ENCODE peak calls at places on chromosome 19, in eight cellular contexts. One of them, this sample, is unnamed.

GRCh38 chr19:51783373-51783772 is 11.6 kb upstream of the FPR3 start:
- DNase-seq in CD4-positive, CD25-positive, alpha-beta regulatory T cell: no peak
- DNase-seq in adrenal gland: no peak
- DNase-seq in GM23248: peak; percentile 46
- DNase-seq in HCT116: peak; percentile 26
- DNase-seq in OCI-LY7: peak; percentile 62
- DNase-seq in aorta: no peak
- DNase-seq in endodermal cell: peak; percentile 52
- DNase-seq in this sample: no peak

GRCh38 chr19:8569066-8569761 is 8.0 kb downstream of the MYO1F start:
- DNase-seq in CD4-positive, CD25-positive, alpha-beta regulatory T cell: peak; percentile 40
- DNase-seq in OCI-LY7: no peak
- DNase-seq in adrenal gland: no peak
- DNase-seq in HCT116: peak; percentile 49
- DNase-seq in endodermal cell: no peak
- DNase-seq in GM23248: peak; percentile 97
- DNase-seq in aorta: no peak
- DNase-seq in this sample: no peak

GRCh38 chr19:3374369-3375112 is 8.2 kb downstream of the NFIC start:
- DNase-seq in endodermal cell: no peak
- DNase-seq in OCI-LY7: no peak
- DNase-seq in aorta: peak; percentile 88
- DNase-seq in CD4-positive, CD25-positive, alpha-beta regulatory T cell: no peak
- DNase-seq in GM23248: no peak
- DNase-seq in HCT116: no peak
- DNase-seq in adrenal gland: peak; percentile 89
- DNase-seq in this sample: peak; percentile 52

GRCh38 chr19:45508931-45509691 is 1.8 kb downstream of the VASP start:
- DNase-seq in OCI-LY7: peak; percentile 75
- DNase-seq in HCT116: no peak
- DNase-seq in endodermal cell: peak; percentile 93
- DNase-seq in aorta: peak; percentile 94
- DNase-seq in CD4-positive, CD25-positive, alpha-beta regulatory T cell: no peak
- DNase-seq in GM23248: peak; percentile 69
- DNase-seq in adrenal gland: peak; percentile 79
- DNase-seq in this sample: no peak

GRCh38 chr19:2199215-2199614 is 35.5 kb downstream of the DOT1L start:
- DNase-seq in aorta: no peak
- DNase-seq in CD4-positive, CD25-positive, alpha-beta regulatory T cell: no peak
- DNase-seq in adrenal gland: no peak
- DNase-seq in GM23248: no peak
- DNase-seq in HCT116: no peak
- DNase-seq in OCI-LY7: no peak
- DNase-seq in endodermal cell: peak; percentile 89
- DNase-seq in this sample: no peak

GRCh38 chr19:42279148-42279901 is 10.3 kb downstream of the CIC start:
- DNase-seq in CD4-positive, CD25-positive, alpha-beta regulatory T cell: no peak
- DNase-seq in endodermal cell: no peak
- DNase-seq in GM23248: peak; percentile 48
- DNase-seq in aorta: no peak
- DNase-seq in HCT116: no peak
- DNase-seq in adrenal gland: no peak
- DNase-seq in OCI-LY7: no peak
- DNase-seq in this sample: no peak

GRCh38 chr19:33879818-33880575 is 83.3 kb downstream of the KCTD15 start:
- DNase-seq in adrenal gland: no peak
- DNase-seq in OCI-LY7: no peak
- DNase-seq in GM23248: no peak
- DNase-seq in aorta: peak; percentile 71
- DNase-seq in HCT116: no peak
- DNase-seq in CD4-positive, CD25-positive, alpha-beta regulatory T cell: no peak
- DNase-seq in endodermal cell: peak; percentile 63
- DNase-seq in this sample: no peak

GRCh38 chr19:4759388-4760284 is 31.9 kb upstream of the FEM1A start:
- DNase-seq in GM23248: peak; percentile 92
- DNase-seq in aorta: peak; percentile 94
- DNase-seq in endodermal cell: peak; percentile 98
- DNase-seq in adrenal gland: peak; percentile 92
- DNase-seq in CD4-positive, CD25-positive, alpha-beta regulatory T cell: peak; percentile 44
- DNase-seq in HCT116: peak; percentile 78
- DNase-seq in OCI-LY7: peak; percentile 55
- DNase-seq in this sample: peak; percentile 80

GRCh38 chr19:11856568-11857264 is 8.2 kb downstream of the ZNF439 start:
- DNase-seq in CD4-positive, CD25-positive, alpha-beta regulatory T cell: no peak
- DNase-seq in aorta: no peak
- DNase-seq in endodermal cell: no peak
- DNase-seq in adrenal gland: no peak
- DNase-seq in GM23248: no peak
- DNase-seq in OCI-LY7: no peak
- DNase-seq in HCT116: no peak
- DNase-seq in this sample: no peak

GRCh38 chr19:12995596-12996541 is 594 bp downstream of the NFIX start:
- DNase-seq in HCT116: no peak
- DNase-seq in adrenal gland: no peak
- DNase-seq in aorta: peak; percentile 84
- DNase-seq in endodermal cell: no peak
- DNase-seq in OCI-LY7: no peak
- DNase-seq in GM23248: peak; percentile 59
- DNase-seq in CD4-positive, CD25-positive, alpha-beta regulatory T cell: no peak
- DNase-seq in this sample: no peak

GRCh38 chr19:38617764-38618589 is at the start of gene MAP4K1:
- DNase-seq in endodermal cell: peak; percentile 69
- DNase-seq in GM23248: no peak
- DNase-seq in OCI-LY7: peak; percentile 99
- DNase-seq in HCT116: no peak
- DNase-seq in aorta: peak; percentile 76
- DNase-seq in adrenal gland: peak; percentile 37
- DNase-seq in CD4-positive, CD25-positive, alpha-beta regulatory T cell: peak; percentile 56
- DNase-seq in this sample: no peak

GRCh38 chr19:14440049-14440448 is 6.9 kb downstream of the PKN1 start:
- DNase-seq in GM23248: no peak
- DNase-seq in aorta: peak; percentile 86
- DNase-seq in CD4-positive, CD25-positive, alpha-beta regulatory T cell: peak; percentile 63
- DNase-seq in OCI-LY7: peak; percentile 88
- DNase-seq in HCT116: no peak
- DNase-seq in adrenal gland: peak; percentile 68
- DNase-seq in endodermal cell: no peak
- DNase-seq in this sample: peak; percentile 29

GRCh38 chr19:18308051-18308947 is 14.6 kb downstream of the LSM4 start:
- DNase-seq in endodermal cell: peak; percentile 33
- DNase-seq in GM23248: no peak
- DNase-seq in OCI-LY7: no peak
- DNase-seq in aorta: no peak
- DNase-seq in HCT116: no peak
- DNase-seq in adrenal gland: no peak
- DNase-seq in CD4-positive, CD25-positive, alpha-beta regulatory T cell: no peak
- DNase-seq in this sample: no peak

GRCh38 chr19:18306903-18307681 is 15.8 kb downstream of the LSM4 start:
- DNase-seq in adrenal gland: no peak
- DNase-seq in GM23248: no peak
- DNase-seq in aorta: no peak
- DNase-seq in OCI-LY7: peak; percentile 66
- DNase-seq in HCT116: no peak
- DNase-seq in CD4-positive, CD25-positive, alpha-beta regulatory T cell: no peak
- DNase-seq in endodermal cell: peak; percentile 55
- DNase-seq in this sample: no peak

GRCh38 chr19:18304496-18305312 is 18.2 kb downstream of the LSM4 start:
- DNase-seq in GM23248: peak; percentile 94
- DNase-seq in HCT116: no peak
- DNase-seq in aorta: peak; percentile 97
- DNase-seq in CD4-positive, CD25-positive, alpha-beta regulatory T cell: peak; percentile 72
- DNase-seq in adrenal gland: peak; percentile 95
- DNase-seq in endodermal cell: peak; percentile 84
- DNase-seq in OCI-LY7: peak; percentile 83
- DNase-seq in this sample: peak; percentile 79

GRCh38 chr19:18304194-18304495 is 18.7 kb downstream of the LSM4 start:
- DNase-seq in endodermal cell: no peak
- DNase-seq in adrenal gland: no peak
- DNase-seq in HCT116: no peak
- DNase-seq in OCI-LY7: peak; percentile 37
- DNase-seq in CD4-positive, CD25-positive, alpha-beta regulatory T cell: no peak
- DNase-seq in GM23248: peak; percentile 30
- DNase-seq in aorta: no peak
- DNase-seq in this sample: no peak

GRCh38 chr19:18306209-18306902 is 16.5 kb downstream of the LSM4 start:
- DNase-seq in adrenal gland: peak; percentile 44
- DNase-seq in endodermal cell: peak; percentile 38
- DNase-seq in CD4-positive, CD25-positive, alpha-beta regulatory T cell: no peak
- DNase-seq in aorta: no peak
- DNase-seq in GM23248: no peak
- DNase-seq in OCI-LY7: peak; percentile 64
- DNase-seq in HCT116: no peak
- DNase-seq in this sample: no peak
- H3K27ac ChIP-seq in adrenal gland: peak overlapping the region; percentile 90
- H3K27ac ChIP-seq in endodermal cell: peak overlapping the region; percentile 29
- H3K27ac ChIP-seq in CD4-positive, CD25-positive, alpha-beta regulatory T cell: peak overlapping the region; percentile 97
- H3K27ac ChIP-seq in aorta: peak overlapping the region; percentile 45
- H3K27ac ChIP-seq in GM23248: no peak overlapping the region
- H3K27ac ChIP-seq in OCI-LY7: peak overlapping the region; percentile 94
- H3K27ac ChIP-seq in HCT116: peak overlapping the region; percentile 97
- H3K27ac ChIP-seq in this sample: peak overlapping the region; percentile 53

GRCh38 chr19:16076154-16076957 is at the start of gene TPM4:
- DNase-seq in OCI-LY7: peak; percentile 67
- DNase-seq in endodermal cell: peak; percentile 96
- DNase-seq in GM23248: peak; percentile 97
- DNase-seq in CD4-positive, CD25-positive, alpha-beta regulatory T cell: peak; percentile 84
- DNase-seq in aorta: peak; percentile 97
- DNase-seq in adrenal gland: peak; percentile 89
- DNase-seq in HCT116: peak; percentile 72
- DNase-seq in this sample: peak; percentile 89

GRCh38 chr19:16073481-16073880 is 2.8 kb upstream of the TPM4 start:
- DNase-seq in HCT116: no peak
- DNase-seq in endodermal cell: peak; percentile 40
- DNase-seq in CD4-positive, CD25-positive, alpha-beta regulatory T cell: no peak
- DNase-seq in aorta: peak; percentile 76
- DNase-seq in OCI-LY7: no peak
- DNase-seq in adrenal gland: no peak
- DNase-seq in GM23248: no peak
- DNase-seq in this sample: no peak

GRCh38 chr19:16075430-16076153 is 703 bp upstream of the TPM4 start:
- DNase-seq in GM23248: no peak
- DNase-seq in CD4-positive, CD25-positive, alpha-beta regulatory T cell: no peak
- DNase-seq in endodermal cell: peak; percentile 54
- DNase-seq in HCT116: no peak
- DNase-seq in aorta: peak; percentile 70
- DNase-seq in adrenal gland: no peak
- DNase-seq in OCI-LY7: no peak
- DNase-seq in this sample: no peak

GRCh38 chr19:16074488-16075365 is 1.6 kb upstream of the TPM4 start:
- DNase-seq in endodermal cell: peak; percentile 45
- DNase-seq in CD4-positive, CD25-positive, alpha-beta regulatory T cell: no peak
- DNase-seq in aorta: peak; percentile 60
- DNase-seq in OCI-LY7: no peak
- DNase-seq in GM23248: no peak
- DNase-seq in HCT116: no peak
- DNase-seq in adrenal gland: no peak
- DNase-seq in this sample: no peak

GRCh38 chr19:16073988-16074387 is 2.3 kb upstream of the TPM4 start:
- DNase-seq in aorta: no peak
- DNase-seq in endodermal cell: peak; percentile 42
- DNase-seq in GM23248: no peak
- DNase-seq in OCI-LY7: peak; percentile 31
- DNase-seq in HCT116: no peak
- DNase-seq in CD4-positive, CD25-positive, alpha-beta regulatory T cell: no peak
- DNase-seq in adrenal gland: no peak
- DNase-seq in this sample: no peak
- H3K27ac ChIP-seq in aorta: no peak overlapping the region
- H3K27ac ChIP-seq in endodermal cell: no peak overlapping the region
- H3K27ac ChIP-seq in GM23248: peak overlapping the region; percentile 17
- H3K27ac ChIP-seq in OCI-LY7: peak overlapping the region; percentile 33
- H3K27ac ChIP-seq in HCT116: no peak overlapping the region
- H3K27ac ChIP-seq in CD4-positive, CD25-positive, alpha-beta regulatory T cell: peak overlapping the region; percentile 95
- H3K27ac ChIP-seq in adrenal gland: peak overlapping the region; percentile 99
- H3K27ac ChIP-seq in this sample: peak overlapping the region; percentile 27

GRCh38 chr19:36962346-36962745 is 46.2 kb downstream of the ZNF568 start:
- DNase-seq in adrenal gland: no peak
- DNase-seq in aorta: no peak
- DNase-seq in CD4-positive, CD25-positive, alpha-beta regulatory T cell: no peak
- DNase-seq in HCT116: no peak
- DNase-seq in endodermal cell: no peak
- DNase-seq in OCI-LY7: no peak
- DNase-seq in GM23248: no peak
- DNase-seq in this sample: no peak

GRCh38 chr19:36963262-36963661 is 47.1 kb downstream of the ZNF568 start:
- DNase-seq in HCT116: no peak
- DNase-seq in endodermal cell: no peak
- DNase-seq in adrenal gland: no peak
- DNase-seq in CD4-positive, CD25-positive, alpha-beta regulatory T cell: no peak
- DNase-seq in OCI-LY7: no peak
- DNase-seq in GM23248: no peak
- DNase-seq in aorta: no peak
- DNase-seq in this sample: no peak
- H3K27ac ChIP-seq in HCT116: no peak overlapping the region
- H3K27ac ChIP-seq in endodermal cell: no peak overlapping the region
- H3K27ac ChIP-seq in adrenal gland: no peak overlapping the region
- H3K27ac ChIP-seq in CD4-positive, CD25-positive, alpha-beta regulatory T cell: no peak overlapping the region
- H3K27ac ChIP-seq in OCI-LY7: no peak overlapping the region
- H3K27ac ChIP-seq in GM23248: no peak overlapping the region
- H3K27ac ChIP-seq in aorta: no peak overlapping the region
- H3K27ac ChIP-seq in this sample: no peak overlapping the region

GRCh38 chr19:56290104-56290503 is 17.6 kb downstream of the EDDM13 start:
- DNase-seq in HCT116: no peak
- DNase-seq in CD4-positive, CD25-positive, alpha-beta regulatory T cell: no peak
- DNase-seq in GM23248: no peak
- DNase-seq in OCI-LY7: no peak
- DNase-seq in adrenal gland: no peak
- DNase-seq in endodermal cell: no peak
- DNase-seq in aorta: no peak
- DNase-seq in this sample: no peak
- H3K27ac ChIP-seq in HCT116: no peak overlapping the region
- H3K27ac ChIP-seq in CD4-positive, CD25-positive, alpha-beta regulatory T cell: no peak overlapping the region
- H3K27ac ChIP-seq in GM23248: no peak overlapping the region
- H3K27ac ChIP-seq in OCI-LY7: no peak overlapping the region
- H3K27ac ChIP-seq in adrenal gland: no peak overlapping the region
- H3K27ac ChIP-seq in endodermal cell: no peak overlapping the region
- H3K27ac ChIP-seq in aorta: no peak overlapping the region
- H3K27ac ChIP-seq in this sample: no peak overlapping the region

DNA sequence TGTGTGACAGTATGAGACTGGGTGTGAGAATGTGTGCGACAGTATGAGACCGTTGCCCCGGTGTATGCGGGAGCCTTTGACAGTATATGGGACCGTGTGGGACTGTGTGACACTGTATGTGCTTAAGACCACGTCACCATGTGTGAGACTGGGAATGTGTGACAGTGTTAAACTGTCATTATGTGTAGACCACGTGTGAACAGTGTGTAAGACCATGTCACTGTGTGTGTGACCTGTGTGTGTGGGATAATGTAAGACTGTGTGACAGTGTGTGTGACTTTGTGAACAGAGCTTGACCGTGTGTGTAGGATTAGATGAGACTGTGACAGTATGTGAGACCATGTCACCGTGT is 549 bp downstream of the ZNF583 start:
- DNase-seq in endodermal cell: no peak
- DNase-seq in CD4-positive, CD25-positive, alpha-beta regulatory T cell: no peak
- DNase-seq in GM23248: peak; percentile 23
- DNase-seq in OCI-LY7: no peak
- DNase-seq in HCT116: no peak
- DNase-seq in aorta: no peak
- DNase-seq in adrenal gland: peak; percentile 28
- DNase-seq in this sample: no peak
- H3K27ac ChIP-seq in endodermal cell: no peak overlapping the region
- H3K27ac ChIP-seq in CD4-positive, CD25-positive, alpha-beta regulatory T cell: peak overlapping the region; percentile 92
- H3K27ac ChIP-seq in GM23248: peak overlapping the region; percentile 85
- H3K27ac ChIP-seq in OCI-LY7: no peak overlapping the region
- H3K27ac ChIP-seq in HCT116: no peak overlapping the region
- H3K27ac ChIP-seq in aorta: no peak overlapping the region
- H3K27ac ChIP-seq in adrenal gland: peak overlapping the region; percentile 98
- H3K27ac ChIP-seq in this sample: peak overlapping the region; percentile 98

This sample was measured in substantia nigra.